ENCODE peak calls at places on chromosomes 3 and 15, in six cellular contexts. D is astrocyte of the cerebellum, F is GM12865, U is GM10248, W is nephron progenitor cell, E is neural progenitor cell. B is an unnamed sample.

GRCh38 chr3:183634707-183635106 is 716 bp upstream of the KLHL24 start:
- DNase-seq in D (no peak), F (peak), U (no peak), W (no peak), E (no peak), B (no peak)

GRCh38 chr3:10964537-10965167 is 27.9 kb upstream of the SLC6A1 start:
- DNase-seq in D (no peak), F (peak), U (no peak), W (peak), E (peak), B (no peak)

GRCh38 chr15:49235446-49236207 is 65.6 kb downstream of the GALK2 start:
- DNase-seq in D (peak), F (peak), U (peak), W (peak), E (peak), B (no peak)

GRCh38 chr3:86987421-86987715 is 3.6 kb downstream of the VGLL3 start:
- DNase-seq in D (no peak), F (no peak), U (no peak), W (no peak), E (no peak), B (no peak)

GRCh38 chr3:13792512-13793347 is 87.1 kb downstream of the WNT7A start:
- DNase-seq in D (no peak), F (no peak), U (no peak), W (no peak), E (no peak), B (no peak)

GRCh38 chr15:53530762-53531161 is 228.7 kb downstream of the WDR72 start:
- DNase-seq in D (no peak), F (no peak), U (no peak), W (peak), E (no peak), B (no peak)

GRCh38 chr3:49296781-49297420 is 19.9 kb upstream of the C3orf62 start:
- DNase-seq in D (no peak), F (peak), U (no peak), W (no peak), E (no peak), B (no peak)

GRCh38 chr3:106119691-106120090 is 250.9 kb upstream of the CBLB start:
- DNase-seq in D (no peak), F (no peak), U (no peak), W (no peak), E (no peak), B (no peak)

GRCh38 chr3:146195605-146196004 is 34.6 kb upstream of the PLOD2 start:
- DNase-seq in D (no peak), F (no peak), U (no peak), W (no peak), E (no peak), B (no peak)

GRCh38 chr15:74906450-74907276 is at the start of gene FAM219B:
- DNase-seq in D (peak), F (peak), U (peak), W (peak), E (peak), B (peak)

GRCh38 chr3:33119891-33120290 is 6.1 kb downstream of the CRTAP start:
- DNase-seq in D (no peak), F (no peak), U (no peak), W (no peak), E (no peak), B (no peak)

GRCh38 chr3:189853906-189854305 is 222.7 kb downstream of the TP63 start:
- DNase-seq in D (no peak), F (no peak), U (no peak), W (no peak), E (no peak), B (no peak)

GRCh38 chr3:119350114-119350513 is 55.9 kb downstream of the ARHGAP31 start:
- DNase-seq in D (no peak), F (no peak), U (no peak), W (no peak), E (peak), B (no peak)

GRCh38 chr3:119356646-119357045 is 62.5 kb downstream of the ARHGAP31 start:
- DNase-seq in D (no peak), F (no peak), U (no peak), W (no peak), E (no peak), B (no peak)

GRCh38 chr3:119352235-119352634 is 58.1 kb downstream of the ARHGAP31 start:
- DNase-seq in D (no peak), F (peak), U (peak), W (no peak), E (no peak), B (peak)

GRCh38 chr3:119349353-119349752 is 55.2 kb downstream of the ARHGAP31 start:
- DNase-seq in D (no peak), F (no peak), U (no peak), W (no peak), E (peak), B (no peak)

GRCh38 chr3:119352863-119353527 is 58.8 kb downstream of the ARHGAP31 start:
- DNase-seq in D (peak), F (peak), U (no peak), W (no peak), E (no peak), B (no peak)
- TF ChIP-seq CTCF in D (peak), F (peak), U (peak), W (no peak), E (peak), B (no peak)

GRCh38 chr3:21795152-21795837 is 44.3 kb upstream of the ZNF385D start:
- DNase-seq in D (no peak), F (no peak), U (no peak), W (peak), E (no peak), B (no peak)
- TF ChIP-seq CTCF in D (no peak), F (no peak), U (no peak), W (no peak), E (no peak), B (no peak)

GRCh38 chr3:141308588-141309218 is 59.6 kb upstream of the ZBTB38 start:
- DNase-seq in D (no peak), F (no peak), U (no peak), W (peak), E (peak), B (no peak)
- TF ChIP-seq CTCF in D (peak), F (peak), U (peak), W (peak), E (peak), B (no peak)

DNA sequence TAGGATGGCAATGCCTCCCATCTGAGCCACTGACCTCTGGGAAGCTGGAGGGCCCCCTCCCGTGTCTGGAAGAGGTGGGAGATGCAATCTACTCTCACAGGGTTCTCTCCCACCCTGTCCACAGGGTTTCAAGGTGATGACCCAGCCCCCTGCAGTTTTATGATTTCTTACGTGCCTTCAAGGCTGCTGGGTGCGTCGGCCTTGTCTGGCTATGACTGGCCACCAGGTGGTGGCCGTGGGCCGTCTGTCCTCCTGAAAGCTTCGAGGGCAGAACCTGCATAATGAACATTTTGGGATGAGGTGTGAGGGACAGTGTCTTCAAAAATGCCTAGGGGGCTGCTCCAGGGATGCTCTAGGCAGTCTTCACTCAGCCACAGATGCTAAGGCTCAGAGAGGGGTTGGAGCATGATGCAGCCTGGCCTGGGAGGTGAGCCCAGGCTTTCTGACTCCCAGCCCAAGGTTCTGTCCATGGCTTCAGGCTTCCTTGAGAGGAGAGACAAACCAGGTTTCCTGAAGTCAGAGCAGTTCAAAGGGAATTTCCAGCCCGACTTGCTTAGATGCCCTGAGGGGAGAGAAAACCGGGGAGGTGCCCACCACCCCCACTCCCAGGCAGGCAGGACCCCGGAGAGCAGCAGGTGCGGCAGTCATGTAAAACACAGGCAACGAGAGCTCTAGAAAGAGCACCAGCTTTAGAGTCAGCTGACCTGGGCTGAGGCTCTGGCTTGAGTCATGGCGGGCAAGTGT is 18.7 kb downstream of the ISG20 start:
- DNase-seq in D (no peak), F (peak), U (peak), W (peak), E (peak), B (no peak)
- TF ChIP-seq CTCF in D (peak), F (peak), U (peak), W (peak), E (peak), B (no peak)

DNA sequence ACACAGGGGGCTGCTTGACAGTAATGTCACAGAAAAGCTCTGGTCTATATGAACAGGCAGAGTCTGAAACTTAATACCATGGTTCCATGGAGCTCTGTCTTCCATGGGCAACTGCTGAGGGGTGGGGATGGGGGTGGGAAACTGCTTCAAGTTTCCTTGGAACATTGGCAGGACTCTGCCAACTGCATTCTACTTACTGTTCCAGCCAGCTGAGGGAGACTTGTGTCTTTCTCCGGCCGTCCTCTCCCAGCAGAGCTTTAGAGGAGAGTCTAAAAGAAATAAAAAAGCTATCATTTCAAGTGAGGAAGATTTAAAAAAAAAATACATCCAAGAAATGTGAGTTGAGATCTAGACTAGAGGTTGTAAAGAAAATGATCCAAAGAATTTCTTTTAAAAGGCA is 348.8 kb downstream of the ZIC1 start:
- DNase-seq in D (no peak), F (no peak), U (no peak), W (peak), E (no peak), B (no peak)
- TF ChIP-seq CTCF in D (no peak), F (no peak), U (no peak), W (no peak), E (no peak), B (no peak)

GRCh38 chr15:56739964-56740640 is 6.8 kb upstream of the ZNF280D start:
- DNase-seq in D (no peak), F (peak), U (no peak), W (no peak), E (no peak), B (no peak)
- TF ChIP-seq CTCF in D (no peak), F (peak), U (no peak), W (no peak), E (peak), B (no peak)

GRCh38 chr3:185823280-185824044 is 1.4 kb downstream of the IGF2BP2 start:
- DNase-seq in D (no peak), F (peak), U (peak), W (peak), E (peak), B (peak)
- TF ChIP-seq CTCF in D (peak), F (no peak), U (no peak), W (no peak), E (peak), B (no peak)

GRCh38 chr3:42839616-42840015 is 30.4 kb downstream of the ACKR2 start:
- DNase-seq in D (peak), F (peak), U (peak), W (peak), E (peak), B (no peak)
- TF ChIP-seq CTCF in D (peak), F (peak), U (peak), W (peak), E (peak), B (no peak)

DNA sequence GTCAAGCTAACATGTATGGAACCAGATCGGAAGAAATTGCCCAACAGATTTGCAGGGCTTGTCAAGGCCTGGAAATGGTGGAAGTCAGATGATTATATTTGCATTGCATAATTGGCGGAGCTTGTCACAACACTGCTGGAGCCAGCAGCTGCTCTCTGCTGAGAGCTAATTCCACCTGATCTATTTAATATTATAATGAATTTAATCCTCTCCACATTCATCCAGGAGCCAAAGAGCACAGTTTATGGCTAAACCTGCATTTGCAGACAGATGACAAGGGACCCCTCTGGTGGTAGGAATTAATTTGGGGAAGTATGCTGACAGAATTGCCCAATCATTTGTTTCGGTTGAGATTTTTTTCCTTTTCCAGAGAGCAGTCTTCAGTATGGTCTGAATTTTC is 730.2 kb downstream of the TUSC7 start:
- DNase-seq in D (peak), F (no peak), U (no peak), W (no peak), E (peak), B (no peak)
- TF ChIP-seq CTCF in D (peak), F (no peak), U (no peak), W (peak), E (peak), B (no peak)

GRCh38 chr3:113552851-113553250 is 20.5 kb downstream of the SIDT1 start:
- DNase-seq in D (no peak), F (peak), U (peak), W (no peak), E (no peak), B (no peak)
- TF ChIP-seq CTCF in D (no peak), F (peak), U (peak), W (no peak), E (peak), B (no peak)

B was measured in activated B cell treated with CpG ODN at 0.5 μM for 24 hours.